ENCODE peak calls at places on chromosomes 6 and 20, in seven cellular contexts. I is ovary, Z is brain microvascular endothelial cell, G is spleen, R is K562, X is H9, E is GM13976. U is an unnamed sample.

GRCh38 chr6:4434655-4435054 is 299.3 kb upstream of the ECI2 start:
- DNase-seq in E (no peak), I (no peak), R (no peak), G (no peak), Z (no peak), X (no peak), U (no peak)

GRCh38 chr6:140784573-140784972 is 1348.2 kb upstream of the GJE1 start:
- DNase-seq in G (no peak), X (no peak), I (no peak), R (no peak), E (no peak), Z (peak), U (no peak)

GRCh38 chr20:21513881-21514540 is at the start of gene NKX2-2:
- DNase-seq in Z (no peak), E (peak), R (no peak), I (no peak), X (peak), G (no peak), U (no peak)

GRCh38 chr20:41540916-41541315 is 77.3 kb downstream of the CHD6 start:
- DNase-seq in E (no peak), I (no peak), Z (no peak), R (no peak), X (no peak), G (no peak), U (no peak)

GRCh38 chr6:108870357-108870756 is 22.1 kb downstream of the ARMC2 start:
- DNase-seq in G (no peak), X (no peak), Z (no peak), I (no peak), E (no peak), R (no peak), U (no peak)

GRCh38 chr6:15131234-15132195 is 114.4 kb upstream of the JARID2 start:
- DNase-seq in R (no peak), Z (no peak), G (no peak), I (no peak), E (no peak), X (no peak), U (no peak)

GRCh38 chr6:134016558-134016814 is 35.9 kb downstream of the SLC2A12 start:
- DNase-seq in I (no peak), Z (no peak), E (no peak), R (no peak), G (no peak), X (no peak), U (no peak)

GRCh38 chr20:62282103-62282502 is 20.7 kb upstream of the ADRM1 start:
- DNase-seq in G (no peak), R (no peak), Z (no peak), X (no peak), I (no peak), E (no peak), U (no peak)

GRCh38 chr6:131763749-131764148 is 44.1 kb upstream of the ENPP1 start:
- DNase-seq in R (no peak), G (no peak), X (no peak), Z (no peak), I (no peak), E (no peak), U (no peak)

GRCh38 chr20:41627611-41628244 is 9.6 kb upstream of the CHD6 start:
- DNase-seq in X (no peak), G (no peak), R (no peak), E (no peak), I (no peak), Z (no peak), U (peak)

GRCh38 chr20:63740501-63741353 is 1.2 kb downstream of the SLC2A4RG start:
- DNase-seq in E (peak), X (peak), G (peak), R (peak), Z (peak), I (peak), U (peak)

GRCh38 chr6:144217264-144217663 is 66.9 kb downstream of the STX11 start:
- DNase-seq in R (no peak), I (no peak), G (no peak), E (no peak), X (no peak), Z (peak), U (no peak)

GRCh38 chr6:27290065-27290849 is 21.8 kb downstream of the POM121L2 start:
- DNase-seq in Z (peak), I (no peak), G (no peak), E (no peak), R (peak), X (peak), U (no peak)

GRCh38 chr6:52243282-52243893 is 912 bp downstream of the IL17F start:
- DNase-seq in R (no peak), E (no peak), I (no peak), Z (no peak), X (no peak), G (no peak), U (no peak)

GRCh38 chr20:61271273-61272221 is 19.5 kb downstream of the CDH4 start:
- DNase-seq in I (no peak), X (no peak), G (no peak), R (no peak), Z (no peak), E (no peak), U (no peak)

GRCh38 chr6:137811121-137811911 is 55.7 kb upstream of the TNFAIP3 start:
- DNase-seq in I (no peak), G (peak), Z (peak), E (peak), R (peak), X (no peak), U (peak)

GRCh38 chr20:63520594-63520938 is at the start of gene PPDPF:
- DNase-seq in Z (peak), R (peak), I (peak), E (peak), X (no peak), G (peak), U (peak)

GRCh38 chr6:108732101-108732870 is 115.9 kb upstream of the ARMC2 start:
- DNase-seq in G (no peak), E (no peak), X (peak), R (no peak), I (no peak), Z (no peak), U (no peak)

GRCh38 chr6:43628392-43629103 is 516 bp downstream of the GTPBP2 start:
- DNase-seq in G (no peak), Z (peak), R (peak), X (peak), E (peak), I (peak), U (peak)

GRCh38 chr20:50450961-50451752 is 59.0 kb upstream of the PTPN1 start:
- DNase-seq in G (peak), X (peak), Z (peak), R (peak), I (peak), E (peak), U (peak)

GRCh38 chr6:85464260-85464644 is 14.4 kb downstream of the NT5E start:
- DNase-seq in I (no peak), Z (peak), G (no peak), X (no peak), E (no peak), R (no peak), U (no peak)

GRCh38 chr6:75449625-75450206 is 43.9 kb downstream of the FILIP1 start:
- DNase-seq in X (no peak), R (no peak), G (no peak), I (no peak), E (no peak), Z (no peak), U (no peak)

GRCh38 chr6:148881593-148882311 is 134.9 kb downstream of the UST start:
- DNase-seq in X (no peak), G (no peak), I (no peak), Z (no peak), R (no peak), E (no peak), U (no peak)

GRCh38 chr6:166529571-166529970 is 56.9 kb downstream of the RAMACL start:
- DNase-seq in E (no peak), I (no peak), X (no peak), Z (no peak), R (no peak), G (no peak), U (no peak)

GRCh38 chr6:53236241-53236640 is 87.6 kb upstream of the GCM1 start:
- DNase-seq in Z (no peak), E (peak), I (no peak), G (no peak), X (no peak), R (no peak), U (no peak)

GRCh38 chr6:146814148-146814750 is 215.5 kb downstream of the ADGB start:
- DNase-seq in R (no peak), I (no peak), X (no peak), G (no peak), E (no peak), Z (no peak), U (no peak)

GRCh38 chr6:42783876-42784738 is 2.3 kb downstream of the BICRAL start:
- DNase-seq in Z (peak), X (no peak), R (no peak), E (no peak), G (no peak), I (no peak), U (peak)

GRCh38 chr6:84137051-84137375 is 90.4 kb downstream of the CEP162 start:
- DNase-seq in X (no peak), I (no peak), E (no peak), Z (peak), G (no peak), R (peak), U (no peak)

GRCh38 chr6:149487316-149487715 is 2.5 kb upstream of the ZC3H12D start:
- DNase-seq in I (no peak), E (no peak), X (no peak), Z (no peak), R (no peak), G (no peak), U (no peak)

GRCh38 chr6:125667326-125667725 is 82.1 kb upstream of the HEY2 start:
- DNase-seq in E (no peak), G (no peak), Z (no peak), R (no peak), I (no peak), X (no peak), U (no peak)

GRCh38 chr20:48285656-48286055 is 500.4 kb upstream of the SULF2 start:
- DNase-seq in R (no peak), E (no peak), X (no peak), I (no peak), G (no peak), Z (no peak), U (no peak)

GRCh38 chr20:41426361-41426900 is 59.8 kb upstream of the EMILIN3 start:
- DNase-seq in Z (no peak), G (no peak), X (no peak), R (no peak), E (no peak), I (no peak), U (no peak)

GRCh38 chr6:74768120-74768519 is 437.7 kb downstream of the COL12A1 start:
- DNase-seq in I (no peak), R (no peak), E (no peak), X (no peak), G (no peak), Z (no peak), U (no peak)

GRCh38 chr6:158709809-158710208 is 60.0 kb downstream of the SYTL3 start:
- DNase-seq in Z (no peak), G (no peak), I (no peak), E (no peak), X (no peak), R (no peak), U (no peak)

GRCh38 chr6:156585859-156586258 is 191.3 kb upstream of the ARID1B start:
- DNase-seq in E (no peak), I (no peak), X (no peak), R (peak), G (no peak), Z (no peak), U (no peak)

GRCh38 chr6:40907198-40907701 is 131.8 kb downstream of the UNC5CL start:
- DNase-seq in X (no peak), R (no peak), Z (no peak), I (peak), G (no peak), E (no peak), U (no peak)

GRCh38 chr6:39184906-39185580 is 44.2 kb downstream of the KCNK5 start:
- DNase-seq in I (no peak), R (no peak), E (no peak), Z (no peak), X (no peak), G (no peak), U (no peak)

GRCh38 chr6:133889557-133890301 is 816 bp downstream of the TCF21 start:
- DNase-seq in E (peak), Z (no peak), R (no peak), X (peak), I (peak), G (no peak), U (no peak)

GRCh38 chr6:27126815-27127537 is 120.5 kb upstream of the PRSS16 start:
- DNase-seq in X (peak), Z (peak), G (peak), E (peak), R (peak), I (peak), U (peak)

GRCh38 chr6:77264970-77265369 is 198.3 kb downstream of the HTR1B start:
- DNase-seq in R (no peak), G (no peak), X (peak), I (no peak), E (no peak), Z (no peak), U (no peak)
- TF ChIP-seq CTCF in R (no peak), G (no peak), X (peak), I (no peak), E (no peak), Z (peak), U (peak)

DNA sequence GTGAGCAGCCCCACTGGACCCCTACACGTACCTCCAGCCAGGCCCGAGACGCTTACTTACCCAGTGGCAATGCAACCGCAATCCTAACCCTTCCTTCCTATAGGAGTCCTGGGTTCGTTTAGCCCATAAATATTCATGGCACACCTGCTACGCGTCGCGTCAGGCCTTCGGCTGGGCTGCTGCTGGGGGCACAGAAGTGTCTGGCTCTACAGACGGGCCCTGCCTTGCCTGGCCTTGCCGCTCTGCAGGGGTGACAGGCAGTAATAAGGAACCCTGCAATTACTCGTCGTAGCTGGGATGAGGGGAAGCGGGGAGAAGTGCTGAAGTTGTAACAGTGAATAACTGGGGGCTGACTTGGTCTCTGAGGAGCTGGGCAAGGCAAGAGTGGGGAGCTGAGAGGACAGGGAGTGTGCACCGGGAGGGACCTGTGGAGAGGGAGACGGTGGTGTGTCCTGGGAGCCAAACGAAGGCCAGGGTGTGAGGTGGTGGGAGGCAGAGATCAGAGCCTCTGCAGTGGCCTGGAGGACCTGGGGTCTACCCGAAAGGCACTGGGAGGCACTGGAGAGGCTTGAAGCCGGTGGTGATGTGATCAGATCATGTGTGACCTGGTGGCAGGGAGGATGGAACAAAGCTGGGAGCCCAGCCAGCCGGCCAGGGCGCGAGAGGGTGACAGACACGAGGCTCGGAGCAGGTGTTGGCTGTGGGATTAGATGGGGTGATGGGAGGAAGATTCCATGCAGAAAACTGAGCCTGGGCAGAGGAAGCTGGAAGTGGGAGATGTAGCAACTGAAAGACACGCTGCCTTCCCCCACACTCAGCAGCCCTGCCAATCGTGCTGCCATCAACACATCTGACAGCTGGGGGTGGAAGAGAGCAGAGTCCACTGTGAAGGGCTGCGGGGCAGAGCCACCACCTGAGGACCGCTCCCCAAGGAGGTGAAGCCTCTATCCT is 36.4 kb downstream of the PSMG4 start:
- DNase-seq in R (no peak), X (no peak), E (no peak), I (no peak), Z (no peak), G (peak), U (peak)
- TF ChIP-seq CTCF in R (peak), X (peak), E (no peak), I (no peak), Z (peak), G (no peak), U (peak)

DNA sequence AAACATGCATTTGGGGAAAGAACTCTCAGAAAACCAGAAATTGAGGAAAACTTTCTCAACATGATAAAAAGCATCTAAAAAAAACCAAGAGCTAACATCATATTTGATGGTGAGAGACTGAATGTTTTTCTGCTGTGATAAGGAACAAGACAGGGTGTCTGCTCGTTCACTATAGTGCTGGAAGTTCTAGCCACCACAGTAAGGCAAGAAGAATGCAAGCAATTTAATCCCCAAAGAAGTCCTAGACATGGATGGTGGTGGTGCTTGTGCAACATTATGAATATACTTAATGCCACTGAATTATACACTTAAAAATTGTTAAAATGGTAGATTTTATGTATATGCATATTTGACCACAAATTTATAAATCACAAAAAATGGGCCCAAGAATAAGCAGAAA is 53.4 kb downstream of the LYRM2 start:
- DNase-seq in G (no peak), R (no peak), Z (peak), E (no peak), X (no peak), I (no peak), U (no peak)
- TF ChIP-seq CTCF in G (no peak), R (no peak), Z (no peak), E (no peak), X (no peak), I (no peak), U (no peak)

DNA sequence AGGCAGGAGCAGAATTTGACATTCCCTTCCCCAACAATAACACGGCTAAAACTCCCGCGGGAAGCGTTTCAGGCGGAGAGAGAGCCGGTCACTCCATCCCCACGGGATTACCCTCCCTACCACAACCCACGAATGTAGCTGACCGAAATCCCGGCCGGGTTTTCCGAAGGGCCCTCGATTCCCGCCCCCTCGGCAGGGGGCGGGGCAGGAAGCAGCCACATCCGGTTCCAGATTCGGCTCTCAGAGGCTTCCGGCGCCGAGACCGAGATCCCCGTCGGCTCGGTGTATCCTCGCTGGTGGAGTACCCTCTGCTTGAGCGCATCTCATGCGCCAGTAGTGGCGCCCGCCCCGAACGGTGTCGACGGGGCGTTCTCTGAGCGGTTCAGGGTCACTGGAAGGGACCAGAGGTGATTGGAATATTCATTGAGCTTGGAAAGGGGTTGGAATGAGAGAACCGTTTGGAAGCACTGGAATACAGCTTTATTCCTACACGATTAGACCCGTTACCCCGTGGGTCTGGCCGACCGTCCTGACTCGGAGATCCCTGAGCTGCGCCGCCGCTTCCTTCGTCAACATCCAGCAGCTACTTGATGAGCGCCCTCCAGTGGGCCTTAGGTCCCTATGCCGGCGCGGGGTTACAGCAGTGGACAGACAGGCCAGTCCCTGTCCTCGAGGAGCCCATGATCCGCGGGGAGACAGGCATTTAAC is 649 bp upstream of the RGL2 start:
- DNase-seq in X (peak), Z (peak), G (peak), I (peak), R (peak), E (peak), U (peak)
- TF ChIP-seq CTCF in X (peak), Z (peak), G (peak), I (peak), R (peak), E (peak), U (peak)

DNA sequence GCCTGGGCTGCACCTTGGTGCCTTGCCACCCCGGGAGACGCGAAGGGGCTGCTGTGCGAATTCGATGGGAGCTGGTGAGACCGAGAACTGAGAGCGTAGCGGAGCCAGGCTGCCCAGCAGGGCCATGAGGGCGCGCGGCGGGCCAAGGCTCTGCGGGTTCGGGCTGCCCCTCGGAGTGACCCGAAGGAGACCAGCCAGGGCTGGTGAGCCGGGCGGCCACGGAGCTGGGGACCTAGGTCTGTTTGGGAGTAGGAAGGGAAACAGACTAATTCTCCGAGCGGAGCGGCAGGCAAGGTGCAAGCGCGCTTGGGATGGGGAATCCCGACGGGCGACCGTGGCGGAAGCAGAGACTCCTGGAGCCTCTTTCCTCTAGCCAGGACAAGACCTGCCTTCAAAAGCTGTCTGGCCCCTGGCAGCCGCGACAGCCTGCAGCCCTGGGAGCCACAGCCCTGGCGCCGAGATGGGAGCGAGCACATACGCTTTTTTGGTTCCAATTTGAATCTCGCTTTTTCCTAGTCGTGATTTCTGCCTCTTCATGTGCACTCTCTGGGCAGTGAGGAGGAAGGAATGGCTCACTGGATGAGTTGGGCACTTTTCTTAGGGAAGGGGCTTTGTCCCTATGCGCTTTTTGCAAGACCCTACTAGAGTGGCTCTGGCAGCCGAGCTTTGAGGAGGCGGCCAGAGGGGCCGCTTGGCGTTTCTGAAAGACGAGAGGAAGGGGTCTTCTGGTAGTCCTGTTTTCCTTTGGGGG is 777 bp downstream of the SYNDIG1 start:
- DNase-seq in R (no peak), X (peak), G (no peak), E (peak), I (no peak), Z (no peak), U (no peak)
- TF ChIP-seq CTCF in R (no peak), X (no peak), G (no peak), E (no peak), I (no peak), Z (no peak), U (no peak)

DNA sequence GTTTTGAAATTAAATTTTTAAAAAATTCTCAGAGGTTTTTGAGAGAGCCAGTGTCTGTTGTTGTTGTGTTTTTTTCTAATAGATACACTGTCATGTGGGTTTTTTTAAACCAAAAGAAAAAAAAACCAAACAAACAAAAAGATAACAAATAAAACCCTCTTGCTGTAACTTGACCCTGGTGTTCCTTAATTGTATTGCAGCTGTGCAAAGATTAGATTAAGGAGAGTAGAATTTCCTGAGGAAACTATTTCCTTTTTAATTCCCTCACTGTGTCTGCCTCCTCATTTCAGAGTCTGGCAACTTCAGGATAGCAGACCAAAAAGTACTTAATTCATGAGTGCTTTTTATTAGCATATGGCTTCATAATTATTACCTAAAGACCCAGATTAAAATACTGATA is 281.9 kb downstream of the EPM2A start:
- DNase-seq in G (no peak), R (no peak), Z (no peak), E (no peak), X (no peak), I (no peak), U (no peak)
- TF ChIP-seq CTCF in G (no peak), R (no peak), Z (no peak), E (no peak), X (peak), I (no peak), U (peak)